ENCODE peak calls at places on chromosome 13, in five cellular contexts. H, I, W, U and T are unnamed samples.
A peak's percentile ranks its signal among the peaks of the same experiment; 100 is the strongest.

GRCh38 chr13:79466852-79467251 is 14.1 kb upstream of the NDFIP2 start:
- DNase-seq in W (no peak), I (no peak), H (no peak), U (no peak), T (no peak)

GRCh38 chr13:101219609-101220265 is 196.6 kb downstream of the NALCN start:
- DNase-seq in U (no peak), W (no peak), I (no peak), H (no peak), T (no peak)

GRCh38 chr13:51935326-51936171 is 73.8 kb downstream of the CCDC70 start:
- DNase-seq in I (no peak), H (peak; percentile 29), U (no peak), W (peak; percentile 48), T (no peak)

GRCh38 chr13:82571653-82572052 is 1310.6 kb downstream of the SLITRK1 start:
- DNase-seq in I (no peak), U (no peak), H (no peak), W (no peak), T (no peak)

GRCh38 chr13:100827489-100828000 is 152.9 kb upstream of the TMTC4 start:
- DNase-seq in I (no peak), U (no peak), W (no peak), H (no peak), T (no peak)

GRCh38 chr13:45411226-45411625 is 6.9 kb downstream of the SLC25A30 start:
- DNase-seq in U (no peak), H (no peak), I (no peak), W (no peak), T (no peak)

GRCh38 chr13:32881074-32881791 is 135.0 kb upstream of the KL start:
- DNase-seq in U (no peak), H (no peak), I (no peak), W (no peak), T (no peak)

GRCh38 chr13:95233026-95233635 is 68.1 kb downstream of the ABCC4 start:
- DNase-seq in I (no peak), W (no peak), H (no peak), U (peak; percentile 30), T (peak; percentile 55)

GRCh38 chr13:24557121-24557520 is 44.5 kb upstream of the PARP4 start:
- DNase-seq in I (no peak), H (no peak), W (no peak), U (no peak), T (no peak)

GRCh38 chr13:110856941-110857835 is 57.7 kb downstream of the ANKRD10 start:
- DNase-seq in H (no peak), W (no peak), U (no peak), I (no peak), T (no peak)

GRCh38 chr13:112455476-112456059 is 79.4 kb downstream of the SPACA7 start:
- DNase-seq in I (no peak), W (no peak), H (no peak), U (no peak), T (no peak)

GRCh38 chr13:26324867-26325266 is 70.9 kb downstream of the CDK8 start:
- DNase-seq in H (no peak), I (no peak), U (no peak), W (no peak), T (no peak)

GRCh38 chr13:97385146-97385545 is 48.8 kb upstream of the RAP2A start:
- DNase-seq in U (no peak), H (no peak), W (no peak), I (no peak), T (no peak)

GRCh38 chr13:46759861-46760260 is 37.1 kb downstream of the ESD start:
- DNase-seq in W (no peak), I (no peak), U (no peak), H (peak; percentile 34), T (no peak)

GRCh38 chr13:98890186-98890585 is 87.7 kb downstream of the DOCK9 start:
- DNase-seq in I (no peak), U (no peak), W (no peak), H (no peak), T (no peak)

GRCh38 chr13:99930925-99931324 is 40.6 kb downstream of the ZIC5 start:
- DNase-seq in U (no peak), I (no peak), H (no peak), W (no peak), T (no peak)

GRCh38 chr13:111344471-111345191 is 24.2 kb downstream of the TEX29 start:
- DNase-seq in I (peak; percentile 20), H (peak; percentile 6), U (peak; percentile 96), W (peak; percentile 35), T (no peak)

GRCh38 chr13:45472171-45472705 is 7.5 kb downstream of the COG3 start:
- DNase-seq in H (no peak), U (no peak), W (no peak), I (no peak), T (no peak)

GRCh38 chr13:78714717-78715116 is 55.8 kb upstream of the OBI1 start:
- DNase-seq in H (no peak), U (no peak), W (no peak), I (no peak), T (no peak)

GRCh38 chr13:105008606-105009005 is 1526.9 kb downstream of the EFNB2 start:
- DNase-seq in W (no peak), I (no peak), U (no peak), H (no peak), T (no peak)

GRCh38 chr13:45179428-45179827 is 21.4 kb downstream of the KCTD4 start:
- DNase-seq in H (peak; percentile 33), W (no peak), U (no peak), I (peak; percentile 70), T (no peak)

GRCh38 chr13:24208314-24208713 is 47.8 kb downstream of the SPATA13 start:
- DNase-seq in I (no peak), W (no peak), H (peak; percentile 46), U (no peak), T (no peak)

GRCh38 chr13:31538067-31539042 is 201.0 kb upstream of the RXFP2 start:
- DNase-seq in W (peak; percentile 59), H (peak; percentile 18), I (peak; percentile 16), U (no peak), T (no peak)

GRCh38 chr13:43242040-43242439 is 218.7 kb downstream of the DNAJC15 start:
- DNase-seq in U (no peak), W (no peak), H (no peak), I (no peak), T (peak; percentile 13)